ENCODE peak calls at places on chromosomes 1 and 21, in eight cellular contexts. R is adrenal gland; E is K562; U is left lung; X is fibroblast of lung; W is CD8-positive, alpha-beta T cell; Y is body of pancreas; D is hepatocyte. G is an unnamed sample. For H3K9me3, the result is how much of the 10 kb centered on the place peaks cover.

GRCh38 chr1:151479462-151479861 is 20.2 kb upstream of the POGZ start:
- DNase-seq in Y (no peak), W (no peak), D (no peak), U (no peak), E (no peak), X (no peak), R (no peak), G (no peak)

GRCh38 chr1:215045647-215046308 is 36.8 kb upstream of the KCNK2 start:
- DNase-seq in U (no peak), R (no peak), W (no peak), D (no peak), Y (no peak), X (no peak), E (no peak), G (no peak)

GRCh38 chr1:218772575-218772974 is 401.1 kb upstream of the LYPLAL1 start:
- DNase-seq in E (no peak), R (no peak), U (no peak), X (peak), D (no peak), W (no peak), Y (no peak), G (no peak)

GRCh38 chr1:158203693-158204457 is 23.2 kb downstream of the CD1D start:
- DNase-seq in U (no peak), D (peak), Y (no peak), X (peak), R (no peak), W (no peak), E (peak), G (no peak)

GRCh38 chr1:173827611-173828010 is 2.9 kb upstream of the CENPL start:
- DNase-seq in X (no peak), E (no peak), Y (no peak), D (no peak), W (no peak), R (no peak), U (no peak), G (no peak)

GRCh38 chr1:99365545-99365944 is 101.3 kb downstream of the PLPPR4 start:
- DNase-seq in D (no peak), Y (no peak), X (no peak), R (no peak), U (no peak), E (no peak), W (no peak), G (no peak)

GRCh38 chr1:227941509-227942020 is 6.2 kb downstream of the WNT9A start:
- DNase-seq in E (no peak), Y (peak), R (peak), U (no peak), X (no peak), D (no peak), W (no peak), G (no peak)

GRCh38 chr1:30447080-30447479 is 276.3 kb downstream of the MATN1 start:
- DNase-seq in D (no peak), W (no peak), X (no peak), E (no peak), Y (no peak), U (no peak), R (no peak), G (no peak)

GRCh38 chr1:57590978-57591377 is 167.1 kb upstream of the DAB1 start:
- DNase-seq in U (no peak), X (no peak), Y (no peak), W (no peak), D (peak), R (no peak), E (no peak), G (no peak)

GRCh38 chr1:222310830-222311229 is 237.1 kb downstream of the HHIPL2 start:
- DNase-seq in R (no peak), W (peak), D (no peak), U (no peak), X (no peak), Y (no peak), E (no peak), G (no peak)

DNA sequence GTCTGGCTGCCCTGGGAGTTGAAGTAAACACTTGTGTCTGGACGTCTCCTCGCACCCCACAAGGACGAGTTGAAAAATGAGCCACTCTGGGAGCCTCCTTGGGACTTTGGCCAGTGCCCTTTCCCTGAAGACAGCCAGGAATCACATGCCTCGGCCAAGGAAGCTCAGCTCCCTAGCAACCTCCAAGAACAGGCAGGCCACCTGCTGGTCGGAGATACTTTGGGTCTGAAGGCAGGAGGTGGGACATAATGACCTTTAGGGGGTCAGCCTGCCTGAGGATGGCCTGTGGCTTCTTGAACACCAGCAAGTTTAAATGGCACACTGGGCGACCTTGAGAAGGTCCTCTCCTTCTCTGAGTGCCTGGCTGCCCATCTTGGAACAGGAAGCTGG is 165.8 kb upstream of the ZC3H12A start:
- DNase-seq in D (peak), U (no peak), R (no peak), W (no peak), E (peak), Y (no peak), X (no peak), G (no peak)
- TF ChIP-seq CTCF in D (peak), U (no peak), R (no peak), W (no peak), E (no peak), Y (no peak), X (no peak), G (no peak)

GRCh38 chr1:33623811-33624210 is 151.4 kb downstream of the ZSCAN20 start:
- DNase-seq in E (no peak), U (no peak), Y (no peak), D (no peak), R (no peak), W (no peak), X (no peak), G (no peak)
- H3K9me3 ChIP-seq in E (under half), U (under half), Y (under half), D (under half), R (under half), W (under half), X (under half), G (under half)

DNA sequence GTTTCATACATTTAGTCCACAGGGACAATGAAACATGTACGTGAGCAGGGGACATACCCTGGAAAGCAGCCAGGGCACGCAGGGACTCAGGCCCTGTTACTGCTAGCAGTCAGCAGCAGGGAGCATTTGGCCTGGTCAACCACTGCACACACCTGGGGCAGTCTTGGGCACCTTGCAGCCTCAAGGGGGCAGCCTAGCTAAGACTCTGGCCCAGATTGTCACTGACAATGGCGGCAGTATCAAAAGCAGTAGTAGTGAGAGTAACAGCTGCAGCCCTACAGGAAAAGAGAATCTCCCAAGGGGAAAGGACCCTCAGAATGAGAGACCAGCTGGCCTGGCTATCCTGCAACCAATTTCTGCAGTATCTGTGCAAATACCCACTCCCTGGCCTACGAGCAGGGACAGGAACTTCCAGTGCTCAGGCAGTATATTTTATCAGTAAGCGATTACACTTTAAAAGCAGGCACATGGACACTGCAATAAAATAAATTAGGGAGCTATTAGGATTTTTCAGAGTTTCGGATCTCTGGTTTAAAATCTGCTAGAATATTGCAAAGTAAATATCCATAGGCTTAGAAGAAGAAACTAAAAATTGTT is 475.6 kb downstream of the LTN1 start:
- DNase-seq in D (peak), E (no peak), U (peak), R (peak), Y (peak), X (peak), W (peak), G (peak)
- TF ChIP-seq CTCF in D (peak), E (peak), U (peak), R (peak), Y (peak), X (peak), W (peak), G (peak)

DNA sequence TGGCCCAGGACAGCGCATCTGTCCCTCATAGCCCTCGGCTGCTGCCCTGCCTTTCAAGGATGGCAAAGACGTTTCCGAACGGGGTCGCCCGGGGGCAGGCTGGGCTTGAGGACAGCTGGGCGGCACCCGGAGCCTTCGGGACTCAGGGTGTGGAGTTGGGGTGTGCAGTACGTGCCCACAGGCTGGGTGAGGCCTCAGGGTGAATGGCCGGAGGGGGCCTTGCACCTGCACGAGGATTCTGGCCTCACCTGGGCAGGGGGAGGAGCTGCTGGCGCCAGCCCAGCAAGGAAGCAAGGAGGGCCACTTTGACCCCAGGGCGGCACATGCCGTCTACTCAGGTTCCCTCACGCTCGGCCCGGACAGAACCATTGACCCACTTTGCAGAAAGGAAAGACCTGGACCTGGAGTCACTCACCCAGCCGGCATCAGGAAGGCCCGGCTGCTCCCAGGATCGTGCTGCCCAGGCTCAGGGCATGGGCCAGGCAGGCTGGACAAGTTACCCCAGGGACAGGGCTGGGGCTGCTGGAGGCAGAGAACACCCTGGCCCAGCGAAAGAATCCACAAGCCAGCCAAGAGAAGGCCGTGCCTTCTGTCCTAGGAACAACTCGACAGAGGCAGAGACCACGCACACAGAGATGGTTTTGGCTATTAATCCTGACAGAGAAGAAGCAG is 65.1 kb upstream of the TTC34 start:
- DNase-seq in U (no peak), R (no peak), E (no peak), D (no peak), W (no peak), Y (no peak), X (no peak), G (no peak)
- H3K9me3 ChIP-seq in U (under half), R (under half), E (under half), D (under half), W (under half), Y (under half), X (under half), G (under half)

GRCh38 chr1:235866207-235866912 is at the start of gene LYST:
- DNase-seq in Y (peak), R (peak), E (peak), D (peak), W (peak), X (peak), U (peak), G (peak)
- TF ChIP-seq CTCF in Y (peak), R (peak), E (peak), D (peak), W (peak), X (peak), U (no peak), G (peak)

GRCh38 chr1:152777510-152778137 is 2.7 kb downstream of the LCE1F start:
- DNase-seq in R (no peak), D (no peak), W (no peak), E (peak), U (no peak), X (no peak), Y (no peak), G (no peak)
- H3K9me3 ChIP-seq in R (under half), D (under half), W (under half), E (under half), U (under half), X (under half), Y (under half), G (under half)

GRCh38 chr21:36749935-36750578 is 51.1 kb downstream of the SIM2 start:
- DNase-seq in U (no peak), W (no peak), R (no peak), X (peak), Y (no peak), E (no peak), D (peak), G (no peak)

GRCh38 chr21:36750579-36750959 is 51.7 kb downstream of the SIM2 start:
- DNase-seq in R (no peak), U (no peak), X (peak), Y (no peak), E (no peak), D (no peak), W (no peak), G (no peak)

GRCh38 chr21:36745459-36745858 is 46.5 kb downstream of the SIM2 start:
- DNase-seq in U (no peak), W (no peak), X (no peak), R (no peak), E (no peak), Y (no peak), D (no peak), G (no peak)

GRCh38 chr21:36747114-36747814 is 48.3 kb downstream of the SIM2 start:
- DNase-seq in D (no peak), R (no peak), W (no peak), U (no peak), Y (no peak), E (peak), X (no peak), G (no peak)

DNA sequence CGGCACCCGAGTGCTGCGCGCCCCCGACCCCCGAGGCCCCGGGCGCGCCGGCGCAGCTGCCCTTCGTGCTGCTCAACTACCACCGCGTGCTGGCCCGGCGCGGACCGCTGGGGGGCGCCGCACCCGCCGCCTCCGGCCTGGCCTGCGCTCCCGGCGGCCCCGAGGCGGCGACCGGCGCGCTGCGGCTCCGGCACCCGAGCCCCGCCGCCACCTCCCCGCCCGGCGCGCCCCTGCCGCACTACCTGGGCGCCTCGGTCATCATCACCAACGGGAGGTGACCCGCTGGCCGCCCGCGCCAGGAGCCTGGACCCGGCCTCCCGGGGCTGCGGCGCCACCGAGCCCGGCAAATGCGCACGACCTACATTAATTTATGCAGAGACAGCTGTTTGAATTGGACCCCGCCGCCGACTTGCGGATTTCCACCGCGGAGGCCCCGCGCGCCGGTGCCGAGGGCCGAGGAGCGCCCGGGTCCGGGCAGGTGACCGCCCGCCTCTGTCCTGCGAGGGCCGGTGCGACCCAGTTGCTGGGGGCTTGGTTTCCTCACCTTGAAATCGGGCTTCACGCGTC is 49.0 kb downstream of the SIM2 start:
- DNase-seq in D (peak), U (no peak), R (peak), W (no peak), E (peak), Y (peak), X (peak), G (no peak)
- TF ChIP-seq CTCF in D (no peak), U (no peak), R (no peak), W (no peak), E (peak), Y (no peak), X (no peak), G (no peak)

DNA sequence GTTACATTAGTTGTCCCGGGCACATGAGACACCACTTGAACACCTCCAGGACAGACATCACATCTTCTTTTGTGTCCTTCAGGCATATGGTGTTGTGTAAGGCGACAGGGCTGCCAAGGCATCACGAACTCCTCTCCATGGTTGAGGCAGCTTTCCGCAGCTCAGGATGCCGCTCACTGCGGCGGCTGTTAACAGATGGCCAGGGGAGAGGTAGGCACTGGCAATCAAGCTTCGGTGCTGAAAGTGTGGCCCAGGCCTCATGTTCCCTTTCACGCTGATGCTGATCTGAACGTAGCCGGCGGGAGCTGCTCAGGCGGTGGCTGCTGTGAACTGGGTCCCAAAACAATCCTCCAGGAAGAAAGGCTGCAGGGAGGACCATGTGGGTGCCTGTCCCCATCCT is 287.2 kb upstream of the AJAP1 start:
- DNase-seq in W (no peak), E (no peak), U (no peak), X (no peak), R (no peak), D (no peak), Y (no peak), G (no peak)
- H3K9me3 ChIP-seq in W (under half), E (under half), U (under half), X (under half), R (under half), D (under half), Y (under half), G (under half)

GRCh38 chr21:45266518-45267389 is 20.9 kb downstream of the POFUT2 start:
- DNase-seq in D (no peak), R (peak), E (no peak), Y (no peak), W (peak), X (peak), U (peak), G (peak)

GRCh38 chr21:45269861-45270260 is 17.8 kb downstream of the POFUT2 start:
- DNase-seq in D (no peak), R (no peak), X (no peak), Y (no peak), U (peak), W (no peak), E (no peak), G (peak)

GRCh38 chr21:45267390-45267760 is 20.3 kb downstream of the POFUT2 start:
- DNase-seq in Y (no peak), U (peak), R (peak), W (no peak), D (no peak), X (no peak), E (no peak), G (no peak)

GRCh38 chr21:45265721-45266517 is 21.8 kb downstream of the POFUT2 start:
- DNase-seq in R (no peak), E (no peak), Y (no peak), D (no peak), W (no peak), U (peak), X (no peak), G (peak)

GRCh38 chr21:45270306-45270821 is 17.3 kb downstream of the POFUT2 start:
- DNase-seq in D (no peak), Y (no peak), U (peak), R (no peak), X (no peak), E (no peak), W (no peak), G (no peak)
- TF ChIP-seq CTCF in D (no peak), Y (no peak), U (no peak), R (no peak), X (peak), E (peak), W (no peak), G (no peak)

GRCh38 chr21:41576010-41576615 is 68.2 kb upstream of the TMPRSS2 start:
- DNase-seq in W (no peak), R (no peak), X (no peak), U (no peak), D (no peak), Y (peak), E (no peak), G (no peak)

GRCh38 chr21:41578708-41579107 is 70.8 kb upstream of the TMPRSS2 start:
- DNase-seq in D (no peak), E (no peak), Y (no peak), W (no peak), R (no peak), X (no peak), U (no peak), G (no peak)

GRCh38 chr21:41580758-41581554 is 73.0 kb upstream of the TMPRSS2 start:
- DNase-seq in Y (no peak), W (no peak), E (no peak), X (no peak), U (no peak), D (no peak), R (no peak), G (no peak)

GRCh38 chr21:41579692-41580091 is 71.7 kb upstream of the TMPRSS2 start:
- DNase-seq in E (no peak), R (no peak), X (no peak), W (no peak), U (no peak), D (peak), Y (no peak), G (no peak)

GRCh38 chr21:41578083-41578482 is 70.1 kb upstream of the TMPRSS2 start:
- DNase-seq in D (no peak), Y (no peak), X (no peak), R (no peak), U (no peak), W (no peak), E (no peak), G (no peak)
- H3K9me3 ChIP-seq in D (under half), Y (under half), X (under half), R (under half), U (under half), W (under half), E (under half), G (under half)

G was measured in CD4-positive, alpha-beta T cell.